ENCODE peak calls at places on chromosome 16, in four cellular contexts. F is K562, V is psoas muscle, S is heart right ventricle. X is an unnamed sample. For H3K4me1, the result is how much of the 10 kb centered on the place peaks cover.

GRCh38 chr16:11004957-11005610 is 60.7 kb downstream of the CLEC16A start:
- DNase-seq in F (no peak), V (no peak), S (no peak), X (no peak)

GRCh38 chr16:73384561-73384960 is 336.6 kb upstream of the ZFHX3 start:
- DNase-seq in S (no peak), V (no peak), F (no peak), X (no peak)

GRCh38 chr16:1917056-1917664 is 1.1 kb downstream of the HS3ST6 start:
- DNase-seq in S (no peak), F (no peak), V (no peak), X (no peak)

GRCh38 chr16:85528528-85529387 is 84.4 kb upstream of the GSE1 start:
- DNase-seq in V (no peak), F (peak), S (no peak), X (no peak)

GRCh38 chr16:51035711-51036110 is 115.4 kb downstream of the SALL1 start:
- DNase-seq in F (no peak), S (no peak), V (no peak), X (no peak)

GRCh38 chr16:86490859-86491642 is 19.3 kb upstream of the FOXF1 start:
- DNase-seq in V (no peak), S (no peak), F (no peak), X (no peak)

GRCh38 chr16:27428035-27428785 is 26.2 kb downstream of the IL21R start:
- DNase-seq in S (peak), F (no peak), V (no peak), X (no peak)

GRCh38 chr16:47470810-47471209 is 9.7 kb downstream of the PHKB start:
- DNase-seq in V (no peak), S (no peak), F (no peak), X (no peak)

GRCh38 chr16:2964416-2965223 is 545 bp downstream of the KREMEN2 start:
- DNase-seq in F (peak), V (peak), S (no peak), X (no peak)

GRCh38 chr16:50266337-50267091 is at the start of gene ADCY7:
- DNase-seq in S (peak), F (peak), V (peak), X (peak)

GRCh38 chr16:21264226-21265036 is 13.7 kb downstream of the CRYM start:
- DNase-seq in S (peak), F (no peak), V (peak), X (peak)

GRCh38 chr16:720990-721764 is at the start of gene ANTKMT:
- DNase-seq in V (peak), F (peak), S (peak), X (peak)
- TF ChIP-seq CTCF in V (no peak), F (no peak), S (no peak), X (no peak)

DNA sequence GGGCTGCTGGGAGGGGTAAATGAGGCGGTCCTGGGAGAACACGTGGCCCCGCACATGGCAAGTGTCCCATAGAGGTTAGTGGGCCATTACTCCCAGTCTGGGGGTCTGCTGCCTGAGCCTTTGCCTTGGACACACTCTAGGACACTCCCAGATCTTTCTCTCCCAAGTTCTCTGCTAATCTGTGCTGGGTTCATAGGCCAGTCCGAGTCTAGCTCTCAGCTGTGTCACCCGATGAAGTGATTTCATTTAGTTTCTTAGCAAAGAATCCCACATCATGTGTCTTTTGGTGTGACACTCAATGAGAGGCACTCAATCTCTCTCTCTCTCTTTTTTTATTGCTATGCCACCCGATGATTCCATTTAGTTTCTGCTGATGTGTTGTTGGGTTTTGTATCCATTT is 25.0 kb upstream of the MLKL start:
- DNase-seq in F (no peak), V (peak), S (no peak), X (no peak)
- H3K4me1 ChIP-seq in F (under half), V (under half), S (under half), X (under half)

GRCh38 chr16:88631920-88632586 is 6.3 kb upstream of the IL17C start:
- DNase-seq in S (no peak), V (no peak), F (no peak), X (no peak)

GRCh38 chr16:88632587-88632930 is 5.8 kb upstream of the IL17C start:
- DNase-seq in F (no peak), V (no peak), S (no peak), X (no peak)

GRCh38 chr16:88634994-88635670 is 3.2 kb upstream of the IL17C start:
- DNase-seq in F (no peak), V (no peak), S (no peak), X (no peak)

GRCh38 chr16:88634141-88634993 is 4.0 kb upstream of the IL17C start:
- DNase-seq in S (peak), F (peak), V (no peak), X (peak)

GRCh38 chr16:88633684-88634140 is 4.7 kb upstream of the IL17C start:
- DNase-seq in S (no peak), V (no peak), F (peak), X (no peak)
- H3K4me3 ChIP-seq in S (peak), V (peak), F (no peak), X (peak)

GRCh38 chr16:71479420-71479819 is 9.7 kb downstream of the ZNF19 start:
- DNase-seq in F (peak), V (no peak), S (no peak), X (no peak)
- TF ChIP-seq CTCF in F (peak), V (no peak), S (no peak), X (peak)

X was measured in left ventricle myocardium inferior.